ENCODE peak calls at places on chromosome 1, in five cellular contexts. T is naive thymus-derived CD8-positive, alpha-beta T cell; R is Calu3; I is stromal cell of bone marrow; O is stimulated activated CD8-positive, alpha-beta memory T cell treated with anti-CD3 and anti-CD28 coated beads, Interleukin-12 subunit alpha, Interleukin-12 subunit beta, amount 100 ng/mL, for 4 hours. Z is an unnamed sample.

GRCh38 chr1:17772580-17773215 is 17.6 kb downstream of the ACTL8 start:
- DNase-seq in T (no peak), R (no peak), I (no peak), O (no peak), Z (no peak)

GRCh38 chr1:227072991-227073390 is 132.9 kb downstream of the COQ8A start:
- DNase-seq in T (no peak), R (no peak), I (peak; percentile 17), O (no peak), Z (peak; percentile 15)

GRCh38 chr1:240189386-240189989 is 97.8 kb downstream of the FMN2 start:
- DNase-seq in T (no peak), R (peak; percentile 67), I (peak; percentile 31), O (no peak), Z (peak; percentile 30)

GRCh38 chr1:1605034-1605591 is 5.2 kb upstream of the FNDC10 start:
- DNase-seq in T (no peak), R (no peak), I (no peak), O (no peak), Z (no peak)

GRCh38 chr1:116256875-116257823 is 115.9 kb upstream of the ATP1A1 start:
- DNase-seq in T (no peak), R (no peak), I (no peak), O (no peak), Z (no peak)

GRCh38 chr1:145995148-145995851 is 1.1 kb downstream of the TXNIP start:
- DNase-seq in T (no peak), R (no peak), I (no peak), O (no peak), Z (no peak)

GRCh38 chr1:171881466-171881865 is 40.2 kb downstream of the DNM3 start:
- DNase-seq in T (no peak), R (peak; percentile 16), I (no peak), O (no peak), Z (no peak)

GRCh38 chr1:61797045-61797755 is 54.9 kb downstream of the PATJ start:
- DNase-seq in T (no peak), R (no peak), I (peak; percentile 1), O (no peak), Z (no peak)

GRCh38 chr1:201409440-201409839 is 10.3 kb upstream of the LAD1 start:
- DNase-seq in T (no peak), R (no peak), I (no peak), O (no peak), Z (no peak)

GRCh38 chr1:12446593-12446992 is 171.4 kb downstream of the DHRS3 start:
- DNase-seq in T (no peak), R (no peak), I (no peak), O (no peak), Z (no peak)

GRCh38 chr1:214515544-214516433 is 35.6 kb downstream of the PTPN14 start:
- DNase-seq in T (no peak), R (no peak), I (no peak), O (no peak), Z (no peak)

GRCh38 chr1:116738673-116739370 is 15.4 kb upstream of the CD2 start:
- DNase-seq in T (peak; percentile 62), R (no peak), I (no peak), O (peak; percentile 49), Z (no peak)

GRCh38 chr1:180181048-180181447 is 26.4 kb downstream of the QSOX1 start:
- DNase-seq in T (no peak), R (no peak), I (no peak), O (no peak), Z (no peak)

GRCh38 chr1:34066921-34067603 is 98.0 kb downstream of the CSMD2 start:
- DNase-seq in T (no peak), R (no peak), I (peak; percentile 33), O (no peak), Z (peak; percentile 56)

GRCh38 chr1:40239626-40240025 is 8.1 kb upstream of the TMCO2 start:
- DNase-seq in T (no peak), R (no peak), I (no peak), O (no peak), Z (no peak)

GRCh38 chr1:20178634-20179368 is 7.1 kb upstream of the UBXN10 start:
- DNase-seq in T (no peak), R (no peak), I (no peak), O (no peak), Z (no peak)

GRCh38 chr1:246261641-246262040 is 245.4 kb downstream of the SMYD3 start:
- DNase-seq in T (no peak), R (no peak), I (no peak), O (no peak), Z (no peak)

GRCh38 chr1:15154480-15155036 is 1.0 kb downstream of the TMEM51 start:
- DNase-seq in T (no peak), R (peak; percentile 42), I (no peak), O (no peak), Z (no peak)

GRCh38 chr1:50105430-50105829 is 3.3 kb upstream of the ELAVL4 start:
- DNase-seq in T (no peak), R (no peak), I (no peak), O (no peak), Z (no peak)

GRCh38 chr1:154420172-154420571 is 15.0 kb downstream of the IL6R start:
- DNase-seq in T (no peak), R (peak; percentile 81), I (peak; percentile 92), O (peak; percentile 39), Z (peak; percentile 39)

GRCh38 chr1:109499661-109500536 is 6.0 kb downstream of the CYB561D1 start:
- DNase-seq in T (peak; percentile 63), R (peak; percentile 64), I (no peak), O (no peak), Z (no peak)

GRCh38 chr1:8739377-8739776 is 78.1 kb downstream of the RERE start:
- DNase-seq in T (no peak), R (no peak), I (no peak), O (no peak), Z (no peak)

GRCh38 chr1:203744008-203744972 is 20.7 kb upstream of the LAX1 start:
- DNase-seq in T (no peak), R (no peak), I (peak; percentile 73), O (no peak), Z (no peak)

GRCh38 chr1:109546311-109547109 is 1.9 kb upstream of the GNAI3 start:
- DNase-seq in T (peak; percentile 86), R (peak; percentile 80), I (peak; percentile 85), O (peak; percentile 69), Z (peak; percentile 67)

GRCh38 chr1:54227091-54227602 is 27.2 kb downstream of the MRPL37 start:
- DNase-seq in T (no peak), R (peak; percentile 42), I (no peak), O (no peak), Z (no peak)

GRCh38 chr1:167501513-167502191 is 16.7 kb downstream of the CD247 start:
- DNase-seq in T (no peak), R (no peak), I (no peak), O (no peak), Z (no peak)

GRCh38 chr1:155858805-155859233 is 548 bp upstream of the SYT11 start:
- DNase-seq in T (no peak), R (peak; percentile 12), I (peak; percentile 48), O (no peak), Z (peak; percentile 26)

GRCh38 chr1:9338354-9339250 is 45.9 kb downstream of the SPSB1 start:
- DNase-seq in T (no peak), R (no peak), I (no peak), O (no peak), Z (no peak)

GRCh38 chr1:35379317-35380000 is 111.0 kb downstream of the ZMYM4 start:
- DNase-seq in T (no peak), R (no peak), I (no peak), O (no peak), Z (no peak)

GRCh38 chr1:44425327-44426082 is 20.4 kb downstream of the RNF220 start:
- DNase-seq in T (no peak), R (no peak), I (no peak), O (no peak), Z (no peak)

GRCh38 chr1:32538887-32539583 is at the start of gene ZBTB8A:
- DNase-seq in T (no peak), R (peak; percentile 55), I (peak; percentile 54), O (no peak), Z (peak; percentile 41)

GRCh38 chr1:232943679-232944252 is 6.6 kb upstream of the NTPCR start:
- DNase-seq in T (peak; percentile 25), R (no peak), I (no peak), O (no peak), Z (no peak)

GRCh38 chr1:62686822-62687221 is 1.4 kb downstream of the DOCK7 start:
- DNase-seq in T (no peak), R (no peak), I (no peak), O (no peak), Z (no peak)

Z was measured in HS-5.